ENCODE peak calls at places on chromosomes 3 and 15, in six cellular contexts. Z, T, C, H, J and U are unnamed samples.

GRCh38 chr3:69236808-69237707 is 114.7 kb upstream of the LMOD3 start:
- DNase-seq in Z (no peak), T (no peak), C (no peak), H (no peak), J (peak; percentile 28), U (no peak)

GRCh38 chr15:89480505-89480904 is 15.9 kb downstream of the RHCG start:
- DNase-seq in Z (no peak), T (peak; percentile 10), C (no peak), H (no peak), J (no peak), U (no peak)

GRCh38 chr3:11629716-11630115 is 14.0 kb downstream of the VGLL4 start:
- DNase-seq in Z (no peak), T (no peak), C (no peak), H (no peak), J (no peak), U (no peak)

GRCh38 chr15:45180648-45181436 is 6.9 kb downstream of the SHF start:
- DNase-seq in Z (no peak), T (no peak), C (no peak), H (no peak), J (no peak), U (no peak)

GRCh38 chr15:101604124-101604874 is 47.9 kb downstream of the TM2D3 start:
- DNase-seq in Z (no peak), T (no peak), C (no peak), H (no peak), J (no peak), U (no peak)

GRCh38 chr3:134918448-134918847 is 123.4 kb downstream of the EPHB1 start:
- DNase-seq in Z (peak; percentile 51), T (no peak), C (no peak), H (no peak), J (no peak), U (peak; percentile 33)

GRCh38 chr15:43625086-43625485 is 6.5 kb upstream of the STRC start:
- DNase-seq in Z (no peak), T (no peak), C (no peak), H (no peak), J (no peak), U (no peak)

GRCh38 chr3:16768956-16769355 is 115.8 kb upstream of the PLCL2 start:
- DNase-seq in Z (no peak), T (no peak), C (no peak), H (no peak), J (no peak), U (no peak)

GRCh38 chr3:55662683-55663082 is 175.6 kb upstream of the WNT5A start:
- DNase-seq in Z (no peak), T (no peak), C (no peak), H (no peak), J (no peak), U (no peak)

GRCh38 chr15:81155375-81156218 is 21.5 kb downstream of the CFAP161 start:
- DNase-seq in Z (peak; percentile 41), T (no peak), C (peak; percentile 71), H (no peak), J (no peak), U (peak; percentile 57)

GRCh38 chr15:81151389-81151788 is 17.3 kb downstream of the CFAP161 start:
- DNase-seq in Z (no peak), T (no peak), C (no peak), H (no peak), J (no peak), U (no peak)

GRCh38 chr15:81156324-81156723 is 22.3 kb downstream of the CFAP161 start:
- DNase-seq in Z (no peak), T (no peak), C (no peak), H (no peak), J (no peak), U (no peak)

GRCh38 chr15:81152799-81153198 is 18.7 kb downstream of the CFAP161 start:
- DNase-seq in Z (no peak), T (no peak), C (no peak), H (no peak), J (no peak), U (no peak)

GRCh38 chr15:81152339-81152738 is 18.3 kb downstream of the CFAP161 start:
- DNase-seq in Z (no peak), T (no peak), C (no peak), H (no peak), J (no peak), U (no peak)
- TF ChIP-seq CTCF in Z (no peak), T (no peak), C (no peak), H (no peak), J (no peak), U (peak; percentile 9)

GRCh38 chr15:28107894-28108255 is 8.8 kb upstream of the OCA2 start:
- DNase-seq in Z (no peak), T (no peak), C (no peak), H (no peak), J (no peak), U (no peak)

GRCh38 chr15:28105793-28106192 is 6.7 kb upstream of the OCA2 start:
- DNase-seq in Z (no peak), T (no peak), C (no peak), H (no peak), J (no peak), U (no peak)

GRCh38 chr15:28105224-28105791 is 6.2 kb upstream of the OCA2 start:
- DNase-seq in Z (no peak), T (no peak), C (no peak), H (no peak), J (no peak), U (no peak)

GRCh38 chr15:28106294-28107110 is 7.4 kb upstream of the OCA2 start:
- DNase-seq in Z (no peak), T (no peak), C (peak; percentile 22), H (no peak), J (peak; percentile 39), U (peak; percentile 60)

GRCh38 chr15:28107111-28107893 is 8.2 kb upstream of the OCA2 start:
- DNase-seq in Z (no peak), T (no peak), C (peak; percentile 23), H (no peak), J (peak; percentile 45), U (no peak)
- TF ChIP-seq CTCF in Z (no peak), T (no peak), C (no peak), H (no peak), J (no peak), U (no peak)

GRCh38 chr3:185052631-185053030 is 100.2 kb downstream of the C3orf70 start:
- DNase-seq in Z (no peak), T (no peak), C (no peak), H (no peak), J (no peak), U (no peak)

GRCh38 chr3:185046623-185047022 is 106.2 kb downstream of the C3orf70 start:
- DNase-seq in Z (no peak), T (no peak), C (no peak), H (no peak), J (no peak), U (no peak)

DNA sequence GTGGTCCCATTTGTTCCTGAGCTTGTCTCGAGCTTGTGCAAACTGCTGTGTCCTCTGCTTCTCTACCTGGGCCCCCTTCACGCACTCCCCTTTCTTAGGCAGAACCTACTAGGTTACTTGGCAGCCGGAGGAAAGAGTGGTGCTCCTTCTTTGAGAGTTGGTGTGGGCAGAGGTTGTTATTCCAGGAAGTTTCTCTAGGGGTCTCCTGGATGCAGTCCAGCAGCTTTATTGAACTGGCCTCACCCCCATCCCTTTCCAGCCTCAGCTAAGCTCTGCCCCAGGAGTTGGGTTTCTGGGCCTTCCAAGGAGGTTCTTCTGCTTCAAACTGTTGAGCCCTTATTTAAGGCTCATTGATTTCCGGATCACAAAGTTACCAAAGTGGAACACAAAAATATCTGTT is 103.2 kb downstream of the C3orf70 start:
- DNase-seq in Z (no peak), T (no peak), C (no peak), H (no peak), J (no peak), U (no peak)
- TF ChIP-seq CTCF in Z (no peak), T (no peak), C (no peak), H (no peak), J (no peak), U (peak; percentile 5)

GRCh38 chr3:183885766-183886165 is 1.1 kb upstream of the PARL start:
- DNase-seq in Z (no peak), T (no peak), C (no peak), H (no peak), J (no peak), U (no peak)
- TF ChIP-seq CTCF in Z (no peak), T (no peak), C (no peak), H (no peak), J (no peak), U (no peak)